ENCODE peak calls at places on chromosomes 6 and 20, in four cellular contexts. One of them, this sample, is unnamed.
A peak's percentile ranks its signal among the peaks of the same experiment; 100 is the strongest.

GRCh38 chr6:7727951-7728854 is 2.3 kb downstream of the BMP6 start:
- DNase-seq in pancreas: peak; percentile 15
- DNase-seq in IMR-90: no peak
- DNase-seq in RWPE1: no peak
- DNase-seq in this sample: no peak

GRCh38 chr20:17951323-17951722 is 17.3 kb downstream of the SNX5 start:
- DNase-seq in pancreas: no peak
- DNase-seq in IMR-90: no peak
- DNase-seq in RWPE1: no peak
- DNase-seq in this sample: no peak

GRCh38 chr20:45997187-45997586 is 11.5 kb upstream of the MMP9 start:
- DNase-seq in IMR-90: no peak
- DNase-seq in RWPE1: no peak
- DNase-seq in pancreas: no peak
- DNase-seq in this sample: no peak

GRCh38 chr6:16766043-16766521 is 4.8 kb upstream of the ATXN1 start:
- DNase-seq in IMR-90: peak; percentile 92
- DNase-seq in RWPE1: no peak
- DNase-seq in pancreas: no peak
- DNase-seq in this sample: no peak

GRCh38 chr6:30721198-30722024 is 1.3 kb downstream of the TUBB start:
- DNase-seq in RWPE1: peak; percentile 76
- DNase-seq in IMR-90: peak; percentile 87
- DNase-seq in pancreas: peak; percentile 95
- DNase-seq in this sample: peak; percentile 96

GRCh38 chr20:49832632-49833327 is 20.2 kb downstream of the SLC9A8 start:
- DNase-seq in IMR-90: peak; percentile 39
- DNase-seq in RWPE1: peak; percentile 55
- DNase-seq in pancreas: no peak
- DNase-seq in this sample: no peak

GRCh38 chr6:84825461-84825860 is 61.1 kb upstream of the TBX18 start:
- DNase-seq in IMR-90: no peak
- DNase-seq in RWPE1: peak; percentile 69
- DNase-seq in pancreas: no peak
- DNase-seq in this sample: no peak

GRCh38 chr20:2742934-2743559 is 50.5 kb downstream of the EBF4 start:
- DNase-seq in RWPE1: peak; percentile 71
- DNase-seq in pancreas: peak; percentile 66
- DNase-seq in IMR-90: peak; percentile 59
- DNase-seq in this sample: peak; percentile 79

GRCh38 chr20:52624270-52624669 is 347.9 kb upstream of the TSHZ2 start:
- DNase-seq in pancreas: no peak
- DNase-seq in IMR-90: no peak
- DNase-seq in RWPE1: no peak
- DNase-seq in this sample: no peak

GRCh38 chr6:22785036-22785435 is 215.7 kb downstream of the HDGFL1 start:
- DNase-seq in pancreas: no peak
- DNase-seq in IMR-90: peak; percentile 38
- DNase-seq in RWPE1: no peak
- DNase-seq in this sample: no peak

DNA sequence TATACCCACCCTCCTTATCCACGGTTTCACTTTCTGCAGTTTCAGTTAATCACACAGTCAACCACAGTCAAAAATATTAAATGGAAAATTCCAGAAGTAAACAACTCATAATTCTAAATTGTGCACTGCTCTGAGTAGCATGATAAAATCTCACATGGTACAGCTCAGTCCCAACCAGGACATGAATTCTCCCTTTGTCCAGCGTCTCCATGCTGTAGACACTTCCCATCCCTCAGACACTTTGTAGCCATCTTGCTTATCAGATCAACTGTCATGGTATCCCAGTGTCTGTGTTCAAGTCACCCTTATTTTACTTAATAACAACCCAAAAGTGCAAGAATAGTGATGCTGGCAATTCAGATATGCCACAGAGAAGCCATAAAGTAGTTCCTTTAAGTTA is 94.7 kb downstream of the PDE10A start:
- DNase-seq in pancreas: no peak
- DNase-seq in RWPE1: no peak
- DNase-seq in IMR-90: no peak
- DNase-seq in this sample: no peak
- TF ChIP-seq CTCF in pancreas: no peak
- TF ChIP-seq CTCF in RWPE1: no peak
- TF ChIP-seq CTCF in IMR-90: no peak
- TF ChIP-seq CTCF in this sample: no peak

GRCh38 chr20:7031222-7031621 is 263.7 kb downstream of the BMP2 start:
- DNase-seq in pancreas: no peak
- DNase-seq in RWPE1: no peak
- DNase-seq in IMR-90: no peak
- DNase-seq in this sample: no peak

GRCh38 chr20:7029005-7029404 is 261.5 kb downstream of the BMP2 start:
- DNase-seq in pancreas: no peak
- DNase-seq in RWPE1: no peak
- DNase-seq in IMR-90: no peak
- DNase-seq in this sample: no peak

GRCh38 chr20:7022597-7022996 is 255.1 kb downstream of the BMP2 start:
- DNase-seq in pancreas: no peak
- DNase-seq in RWPE1: no peak
- DNase-seq in IMR-90: no peak
- DNase-seq in this sample: no peak

GRCh38 chr20:7025635-7026034 is 258.1 kb downstream of the BMP2 start:
- DNase-seq in IMR-90: no peak
- DNase-seq in pancreas: no peak
- DNase-seq in RWPE1: no peak
- DNase-seq in this sample: no peak
- TF ChIP-seq CTCF in IMR-90: no peak
- TF ChIP-seq CTCF in pancreas: no peak
- TF ChIP-seq CTCF in RWPE1: no peak
- TF ChIP-seq CTCF in this sample: no peak

GRCh38 chr6:65000815-65001214 is 706.2 kb downstream of the EYS start:
- DNase-seq in IMR-90: no peak
- DNase-seq in RWPE1: no peak
- DNase-seq in pancreas: no peak
- DNase-seq in this sample: no peak

GRCh38 chr6:64996301-64996700 is 710.7 kb downstream of the EYS start:
- DNase-seq in RWPE1: no peak
- DNase-seq in pancreas: no peak
- DNase-seq in IMR-90: no peak
- DNase-seq in this sample: no peak

DNA sequence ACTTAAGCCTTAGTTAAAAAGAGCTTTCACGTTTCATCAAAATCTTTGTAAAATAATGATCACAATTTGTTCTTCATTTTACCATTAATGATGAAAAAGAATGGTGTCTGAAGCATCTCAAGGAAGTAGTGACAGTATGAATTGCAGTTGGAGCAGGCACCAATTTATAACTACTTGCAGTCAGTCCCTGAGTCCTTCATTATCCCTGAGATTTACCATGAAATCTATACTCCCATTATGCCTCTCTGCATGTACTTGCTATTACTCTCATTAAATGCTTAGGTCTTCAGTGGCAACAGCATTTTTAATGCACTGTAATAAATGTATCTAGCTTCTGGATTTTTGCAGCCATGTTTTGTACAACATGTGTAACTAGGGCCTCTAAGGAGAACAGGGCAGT is 708.9 kb downstream of the EYS start:
- DNase-seq in RWPE1: no peak
- DNase-seq in IMR-90: no peak
- DNase-seq in pancreas: no peak
- DNase-seq in this sample: no peak
- TF ChIP-seq CTCF in RWPE1: no peak
- TF ChIP-seq CTCF in IMR-90: no peak
- TF ChIP-seq CTCF in pancreas: no peak
- TF ChIP-seq CTCF in this sample: no peak

GRCh38 chr6:20210158-20210557 is 2.1 kb downstream of the MBOAT1 start:
- DNase-seq in IMR-90: no peak
- DNase-seq in pancreas: no peak
- DNase-seq in RWPE1: no peak
- DNase-seq in this sample: no peak

GRCh38 chr6:20213271-20213798 is 1.1 kb upstream of the MBOAT1 start:
- DNase-seq in RWPE1: no peak
- DNase-seq in pancreas: no peak
- DNase-seq in IMR-90: no peak
- DNase-seq in this sample: no peak

GRCh38 chr6:20211037-20211940 is 980 bp downstream of the MBOAT1 start:
- DNase-seq in RWPE1: peak; percentile 70
- DNase-seq in pancreas: no peak
- DNase-seq in IMR-90: peak; percentile 31
- DNase-seq in this sample: no peak

GRCh38 chr6:20211941-20212391 is 303 bp downstream of the MBOAT1 start:
- DNase-seq in pancreas: no peak
- DNase-seq in IMR-90: no peak
- DNase-seq in RWPE1: peak; percentile 48
- DNase-seq in this sample: peak; percentile 29

GRCh38 chr6:20212392-20213111 is at the start of gene MBOAT1:
- DNase-seq in pancreas: peak; percentile 87
- DNase-seq in RWPE1: peak; percentile 82
- DNase-seq in IMR-90: peak; percentile 87
- DNase-seq in this sample: peak; percentile 74
- TF ChIP-seq CTCF in pancreas: no peak
- TF ChIP-seq CTCF in RWPE1: no peak
- TF ChIP-seq CTCF in IMR-90: no peak
- TF ChIP-seq CTCF in this sample: no peak

GRCh38 chr6:93424303-93425064 is 5.1 kb upstream of the EPHA7 start:
- DNase-seq in RWPE1: no peak
- DNase-seq in IMR-90: no peak
- DNase-seq in pancreas: no peak
- DNase-seq in this sample: no peak
- TF ChIP-seq CTCF in RWPE1: no peak
- TF ChIP-seq CTCF in IMR-90: peak; percentile 55
- TF ChIP-seq CTCF in pancreas: peak; percentile 42
- TF ChIP-seq CTCF in this sample: peak; percentile 36

GRCh38 chr6:130675072-130675471 is 152.1 kb upstream of the SMLR1 start:
- DNase-seq in RWPE1: peak; percentile 15
- DNase-seq in pancreas: no peak
- DNase-seq in IMR-90: peak; percentile 84
- DNase-seq in this sample: no peak

GRCh38 chr6:130677766-130678165 is 149.4 kb upstream of the SMLR1 start:
- DNase-seq in RWPE1: no peak
- DNase-seq in IMR-90: no peak
- DNase-seq in pancreas: no peak
- DNase-seq in this sample: no peak

GRCh38 chr6:130677312-130677711 is 149.9 kb upstream of the SMLR1 start:
- DNase-seq in RWPE1: no peak
- DNase-seq in IMR-90: no peak
- DNase-seq in pancreas: no peak
- DNase-seq in this sample: no peak

GRCh38 chr6:130676773-130677144 is 150.4 kb upstream of the SMLR1 start:
- DNase-seq in IMR-90: no peak
- DNase-seq in pancreas: no peak
- DNase-seq in RWPE1: no peak
- DNase-seq in this sample: no peak

DNA sequence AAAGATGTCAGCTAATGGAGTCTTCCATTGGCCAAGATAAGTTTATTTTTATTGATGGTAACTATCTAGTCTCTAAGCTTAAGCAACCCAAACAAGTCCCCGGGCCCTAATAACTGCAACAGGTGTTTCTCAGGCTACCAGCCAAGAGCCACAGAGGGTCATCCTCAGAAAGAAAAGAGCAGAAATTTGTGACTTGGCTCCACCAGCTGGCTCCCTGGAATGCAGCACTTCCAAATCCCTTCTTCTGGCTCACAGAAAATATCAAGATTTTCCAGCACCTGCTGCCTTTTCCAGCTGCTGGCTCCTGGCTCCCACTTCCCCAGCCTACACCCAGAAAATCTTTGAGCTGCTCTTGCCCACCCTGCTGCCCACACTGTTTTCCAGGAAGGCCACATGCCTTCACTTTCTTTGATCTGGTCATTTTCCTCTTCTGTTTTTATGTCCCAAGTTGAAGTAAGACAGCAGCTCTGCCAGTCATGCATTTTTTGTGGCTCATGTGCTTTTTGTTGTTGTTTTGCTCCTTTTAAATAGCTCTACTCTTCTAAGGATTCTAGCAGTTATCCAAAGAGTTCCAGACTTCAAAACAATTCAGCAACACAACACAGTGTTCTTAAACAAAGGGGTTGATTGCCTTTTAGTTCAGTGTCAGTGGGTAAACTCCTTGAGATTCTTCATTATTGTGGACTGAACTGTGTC is 151.0 kb upstream of the SMLR1 start:
- DNase-seq in RWPE1: no peak
- DNase-seq in pancreas: no peak
- DNase-seq in IMR-90: no peak
- DNase-seq in this sample: no peak
- TF ChIP-seq CTCF in RWPE1: no peak
- TF ChIP-seq CTCF in pancreas: no peak
- TF ChIP-seq CTCF in IMR-90: no peak
- TF ChIP-seq CTCF in this sample: no peak

DNA sequence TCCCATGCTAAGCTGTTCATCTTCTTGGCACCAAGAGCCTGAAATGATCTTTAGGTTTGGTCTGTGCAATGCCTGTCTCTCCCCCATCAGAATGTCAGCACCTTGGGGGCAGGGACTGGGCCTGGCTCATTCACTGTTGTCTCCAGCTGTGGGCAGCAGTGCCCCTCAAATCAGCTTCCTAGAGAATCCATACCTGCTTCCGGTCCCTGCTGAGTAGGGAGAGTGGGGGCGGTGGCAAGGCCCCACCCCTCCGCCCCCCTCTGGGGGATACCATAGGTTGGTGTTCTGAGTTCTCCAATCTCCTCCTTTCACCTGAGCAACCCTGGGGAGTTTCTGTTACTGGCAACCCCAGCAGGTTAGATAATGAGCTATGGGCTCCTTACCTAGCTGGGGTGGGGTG is 19.2 kb upstream of the SPDEF start:
- DNase-seq in IMR-90: no peak
- DNase-seq in RWPE1: no peak
- DNase-seq in pancreas: no peak
- DNase-seq in this sample: no peak
- TF ChIP-seq CTCF in IMR-90: no peak
- TF ChIP-seq CTCF in RWPE1: no peak
- TF ChIP-seq CTCF in pancreas: no peak
- TF ChIP-seq CTCF in this sample: no peak

GRCh38 chr6:156876302-156876701 is 99.1 kb downstream of the ARID1B start:
- DNase-seq in IMR-90: no peak
- DNase-seq in pancreas: peak; percentile 50
- DNase-seq in RWPE1: no peak
- DNase-seq in this sample: no peak
- TF ChIP-seq CTCF in IMR-90: peak; percentile 22
- TF ChIP-seq CTCF in pancreas: no peak
- TF ChIP-seq CTCF in RWPE1: no peak
- TF ChIP-seq CTCF in this sample: no peak

GRCh38 chr20:44888226-44889103 is 3.0 kb downstream of the YWHAB start:
- DNase-seq in IMR-90: no peak
- DNase-seq in RWPE1: peak; percentile 78
- DNase-seq in pancreas: no peak
- DNase-seq in this sample: no peak
- TF ChIP-seq CTCF in IMR-90: peak; percentile 25
- TF ChIP-seq CTCF in RWPE1: peak; percentile 22
- TF ChIP-seq CTCF in pancreas: no peak
- TF ChIP-seq CTCF in this sample: peak; percentile 45